ENCODE peak calls at places on chromosomes 16 and 17, in nine cellular contexts. Y is activated CD4-positive, alpha-beta T cell treated with anti-CD3 and anti-CD28 coated beads, Interleukin-2, amount 50 U/mL, for 48 hours; N is ELF-1; L is prostate gland; I is natural killer cell treated with Interleukin-12 subunit alpha and Interleukin-12 subunit beta and Interleukin-15 and Interleukin-18, amount 100 ng/mL, for 72 hours; W is CD8-positive, alpha-beta memory T cell; R is WTC11; M is endothelial cell of umbilical vein; P is activated CD8-positive, alpha-beta T cell treated with anti-CD3 and anti-CD28 coated beads for 36 hours. A is an unnamed sample.

GRCh38 chr17:75064460-75064859 is 17.4 kb downstream of the KCTD2 start:
- DNase-seq in Y (no peak), N (no peak), L (no peak), I (no peak), W (no peak), R (no peak), M (no peak), P (no peak), A (no peak)

GRCh38 chr16:27322858-27323780 is 9.3 kb downstream of the IL4R start:
- DNase-seq in Y (no peak), N (peak; percentile 69), L (no peak), I (no peak), W (no peak), R (no peak), M (no peak), P (no peak), A (no peak)

GRCh38 chr17:30530346-30531025 is 53.3 kb downstream of the GOSR1 start:
- DNase-seq in Y (no peak), N (no peak), L (no peak), I (no peak), W (no peak), R (no peak), M (peak; percentile 47), P (no peak), A (no peak)

GRCh38 chr16:23206986-23207385 is 24.4 kb downstream of the SCNN1G start:
- DNase-seq in Y (no peak), N (no peak), L (no peak), I (no peak), W (no peak), R (no peak), M (no peak), P (no peak), A (no peak)

GRCh38 chr16:15765880-15766279 is 90.9 kb downstream of the MYH11 start:
- DNase-seq in Y (peak; percentile 23), N (peak; percentile 56), L (peak; percentile 28), I (no peak), W (no peak), R (peak; percentile 26), M (peak; percentile 44), P (peak; percentile 57), A (peak; percentile 95)

GRCh38 chr17:66677201-66677981 is 157.5 kb upstream of the CACNG5 start:
- DNase-seq in Y (no peak), N (no peak), L (no peak), I (no peak), W (no peak), R (no peak), M (no peak), P (no peak), A (no peak)

GRCh38 chr16:12612598-12613101 is 191.0 kb downstream of the CPPED1 start:
- DNase-seq in Y (no peak), N (no peak), L (no peak), I (no peak), W (no peak), R (no peak), M (no peak), P (peak; percentile 22), A (no peak)

GRCh38 chr17:45042346-45043120 is 8.9 kb downstream of the DCAKD start:
- DNase-seq in Y (no peak), N (no peak), L (no peak), I (no peak), W (no peak), R (no peak), M (no peak), P (no peak), A (no peak)

GRCh38 chr17:17732892-17733670 is 51.8 kb downstream of the RAI1 start:
- DNase-seq in Y (no peak), N (no peak), L (peak; percentile 67), I (no peak), W (no peak), R (no peak), M (no peak), P (no peak), A (no peak)

GRCh38 chr17:44110823-44111633 is 12.4 kb downstream of the HDAC5 start:
- DNase-seq in Y (peak; percentile 61), N (peak; percentile 89), L (peak; percentile 94), I (peak; percentile 71), W (peak; percentile 27), R (peak; percentile 82), M (peak; percentile 87), P (peak; percentile 86), A (peak; percentile 64)

GRCh38 chr17:41937970-41938851 is 7.8 kb downstream of the ODAD4 start:
- DNase-seq in Y (no peak), N (no peak), L (no peak), I (no peak), W (no peak), R (no peak), M (no peak), P (no peak), A (no peak)

GRCh38 chr17:76272541-76273434 is 7.6 kb downstream of the UBALD2 start:
- DNase-seq in Y (peak; percentile 80), N (no peak), L (no peak), I (no peak), W (peak; percentile 31), R (no peak), M (no peak), P (peak; percentile 92), A (no peak)

GRCh38 chr16:19330801-19331484 is 45.4 kb downstream of the CLEC19A start:
- DNase-seq in Y (no peak), N (peak; percentile 42), L (peak; percentile 48), I (no peak), W (no peak), R (no peak), M (no peak), P (no peak), A (no peak)